ENCODE peak calls at places on chromosomes 7 and 10, in six cellular contexts. Z is tibial nerve, K is breast epithelium, G is heart left ventricle, Q is GM12878, V is K562. M is an unnamed sample.

GRCh38 chr7:34357068-34357467 is 300.9 kb upstream of the NPSR1 start:
- DNase-seq in Z (no peak), K (no peak), G (no peak), Q (no peak), V (no peak), M (no peak)

GRCh38 chr7:149147730-149148653 is 739 bp downstream of the ZNF398 start:
- DNase-seq in Z (no peak), K (no peak), G (peak), Q (no peak), V (peak), M (peak)

GRCh38 chr10:108970016-108970415 is 953.3 kb downstream of the XPNPEP1 start:
- DNase-seq in Z (no peak), K (no peak), G (no peak), Q (no peak), V (no peak), M (peak)

GRCh38 chr10:88840104-88840503 is 11.5 kb downstream of the ANKRD22 start:
- DNase-seq in Z (no peak), K (no peak), G (no peak), Q (no peak), V (no peak), M (no peak)

GRCh38 chr10:113115534-113115933 is 165.5 kb downstream of the TCF7L2 start:
- DNase-seq in Z (no peak), K (no peak), G (no peak), Q (no peak), V (no peak), M (no peak)

GRCh38 chr7:52639126-52639525 is 396.3 kb upstream of the POM121L12 start:
- DNase-seq in Z (no peak), K (no peak), G (no peak), Q (no peak), V (no peak), M (no peak)

GRCh38 chr7:99843808-99844207 is 16.0 kb downstream of the CYP3A43 start:
- DNase-seq in Z (no peak), K (no peak), G (no peak), Q (no peak), V (no peak), M (no peak)

GRCh38 chr10:48275743-48276142 is 1.2 kb upstream of the FRMPD2 start:
- DNase-seq in Z (no peak), K (no peak), G (no peak), Q (no peak), V (no peak), M (no peak)

DNA sequence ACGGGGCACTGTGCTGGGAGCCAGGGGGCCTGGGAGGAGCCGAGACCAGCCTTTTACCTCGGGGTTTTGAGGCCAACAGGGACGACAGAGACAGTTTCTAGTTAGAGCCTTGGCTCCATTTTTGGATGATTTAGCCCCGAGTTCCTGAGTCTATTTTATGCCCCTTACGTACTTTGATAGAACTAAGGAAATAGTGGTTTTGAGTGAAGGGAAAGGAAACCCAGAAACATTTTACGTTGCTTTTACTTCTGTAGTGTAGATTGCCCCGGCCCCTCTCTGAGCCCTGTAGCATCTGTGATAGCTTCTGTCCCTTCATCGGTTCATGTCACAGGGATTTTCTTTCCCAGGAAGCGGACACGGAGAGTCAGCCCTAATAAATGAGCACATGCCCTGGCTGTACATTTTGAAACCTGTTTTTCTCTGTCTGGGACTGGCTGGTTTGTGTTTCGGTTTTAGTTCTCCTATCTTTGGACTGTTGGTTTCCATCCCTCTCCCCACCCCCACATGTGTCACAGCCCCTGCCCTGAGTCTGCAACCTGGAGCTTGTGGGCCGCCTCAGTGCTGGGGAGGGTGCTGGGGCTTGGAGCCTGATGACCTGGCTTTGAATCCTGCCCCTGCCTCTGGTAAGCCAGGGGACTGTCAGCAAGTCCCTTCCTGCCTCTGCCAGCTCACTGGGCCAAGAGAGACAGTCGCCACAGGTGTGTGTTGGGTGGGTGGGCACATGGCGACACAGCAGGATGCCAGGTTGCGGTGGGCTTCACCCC is 6.9 kb upstream of the ORAI2 start:
- DNase-seq in Z (no peak), K (no peak), G (no peak), Q (peak), V (no peak), M (peak)
- TF ChIP-seq POLR2A in Z (no peak), K (no peak), G (no peak), Q (peak), V (no peak), M (peak)

DNA sequence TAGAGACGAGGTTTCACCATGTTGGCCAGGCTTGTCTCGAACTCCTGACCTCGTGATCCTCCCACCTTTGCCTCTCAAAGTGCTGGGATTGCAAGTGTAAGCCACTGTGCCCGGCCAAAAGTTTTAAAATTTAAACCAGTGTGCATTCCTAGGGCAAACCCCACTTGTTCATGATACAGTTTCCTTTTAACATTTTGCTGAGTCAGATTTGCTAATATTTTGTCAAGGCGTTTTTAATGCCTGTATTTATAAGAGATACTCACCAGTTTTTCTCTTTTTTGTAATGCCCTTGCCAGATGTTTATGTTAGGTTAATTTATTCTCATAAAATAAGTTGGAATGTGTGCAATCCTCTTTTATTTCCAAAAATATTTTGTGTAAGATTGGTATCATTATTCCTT is 927.4 kb downstream of the DNAJB9 start:
- DNase-seq in Z (no peak), K (no peak), G (no peak), Q (no peak), V (no peak), M (no peak)
- TF ChIP-seq POLR2A in Z (no peak), K (no peak), G (no peak), Q (no peak), V (no peak), M (no peak)

DNA sequence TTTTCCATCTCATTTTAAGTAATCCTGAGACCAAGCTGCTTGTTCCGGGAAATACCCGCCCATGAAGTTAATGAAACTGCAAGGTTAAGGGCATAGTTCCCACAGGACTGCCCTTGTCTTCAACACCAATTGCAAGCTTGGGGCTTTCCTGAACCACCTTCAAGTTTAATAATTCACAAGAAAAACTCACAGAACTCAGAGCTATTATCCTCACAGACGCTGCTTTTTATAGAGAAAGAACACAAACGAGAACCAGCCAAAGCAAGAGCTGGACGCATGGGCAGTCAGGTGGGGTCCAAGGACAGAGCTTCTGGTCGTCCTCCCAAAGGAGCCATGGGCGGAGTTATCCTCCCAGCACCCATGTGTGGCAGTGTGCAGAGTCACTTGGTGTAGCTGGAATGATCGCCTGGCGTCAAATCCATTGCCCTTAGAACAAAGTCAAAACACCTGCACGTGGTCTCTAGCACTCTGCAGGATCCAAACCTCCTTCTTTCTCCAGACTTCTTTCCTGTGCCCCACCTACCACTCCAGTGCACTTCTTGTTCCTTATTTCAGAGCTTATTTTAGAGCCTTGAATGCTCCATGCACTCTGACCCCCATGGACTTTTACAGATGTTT is 56.7 kb downstream of the SNX10 start:
- DNase-seq in Z (no peak), K (no peak), G (no peak), Q (no peak), V (no peak), M (no peak)
- TF ChIP-seq POLR2A in Z (no peak), K (no peak), G (no peak), Q (no peak), V (no peak), M (no peak)

GRCh38 chr10:79249156-79250121 is 97.8 kb upstream of the PPIF start:
- DNase-seq in Z (no peak), K (no peak), G (no peak), Q (peak), V (no peak), M (no peak)
- TF ChIP-seq POLR2A in Z (no peak), K (no peak), G (no peak), Q (peak), V (no peak), M (no peak)

M was measured in erythroblast.